ENCODE peak calls at places on chromosomes 7 and 10, in six cellular contexts. N, V, G, W, A and D are unnamed samples.
A peak's percentile ranks its signal among the peaks of the same experiment; 100 is the strongest.

GRCh38 chr7:45410893-45411292 is 163.3 kb upstream of the ADCY1 start:
- DNase-seq in V (no peak), W (no peak), A (no peak), G (no peak), N (no peak), D (no peak)

GRCh38 chr7:25669300-25669781 is 441.1 kb upstream of the NPVF start:
- DNase-seq in G (no peak), V (no peak), A (no peak), N (no peak), W (no peak), D (no peak)

GRCh38 chr10:116974442-116975005 is 30.5 kb downstream of the SHTN1 start:
- DNase-seq in V (no peak), G (peak; percentile 86), A (peak; percentile 57), N (peak; percentile 28), W (no peak), D (peak; percentile 92)

GRCh38 chr7:92460510-92460909 is 13.2 kb downstream of the GATAD1 start:
- DNase-seq in G (no peak), N (no peak), W (no peak), V (no peak), A (no peak), D (no peak)

GRCh38 chr10:119502214-119502613 is 40.3 kb downstream of the RGS10 start:
- DNase-seq in A (no peak), N (no peak), G (no peak), W (no peak), V (no peak), D (no peak)

GRCh38 chr7:2175514-2175913 is 57.2 kb downstream of the MAD1L1 start:
- DNase-seq in G (peak; percentile 99), N (peak; percentile 96), A (peak; percentile 95), V (no peak), W (no peak), D (peak; percentile 95)

GRCh38 chr7:50633414-50633710 is 68.2 kb upstream of the DDC start:
- DNase-seq in A (no peak), G (peak; percentile 31), N (no peak), V (no peak), W (no peak), D (no peak)

GRCh38 chr10:46311501-46311951 is 24.7 kb downstream of the ANTXRL start:
- DNase-seq in N (no peak), A (no peak), W (no peak), V (no peak), G (no peak), D (no peak)

GRCh38 chr10:117617664-117618063 is 75.1 kb downstream of the EMX2 start:
- DNase-seq in N (no peak), W (no peak), G (no peak), V (no peak), A (no peak), D (no peak)

GRCh38 chr7:158732483-158733219 is 28.0 kb upstream of the NCAPG2 start:
- DNase-seq in N (no peak), W (no peak), G (no peak), V (no peak), A (no peak), D (no peak)